ENCODE peak calls at places on chromosomes 16 and 17, in eight cellular contexts. Q is nephron progenitor cell, U is HFF-Myc, E is endothelial cell, K is ovary, T is MM.1S, L is heart right ventricle, N is mesothelial cell of epicardium. Z is an unnamed sample.

GRCh38 chr16:19583665-19584300 is 28.3 kb downstream of the VPS35L start:
- DNase-seq in E (peak; percentile 20), T (peak; percentile 39), N (no peak), L (no peak), U (no peak), K (no peak), Q (peak; percentile 32), Z (no peak)

GRCh38 chr16:30660424-30661251 is 2.4 kb downstream of the FBRS start:
- DNase-seq in L (no peak), E (no peak), Q (no peak), K (no peak), T (peak; percentile 85), N (no peak), U (no peak), Z (no peak)

GRCh38 chr17:36999475-36999874 is 50.7 kb downstream of the AATF start:
- DNase-seq in K (no peak), Q (no peak), L (no peak), N (no peak), T (no peak), E (no peak), U (no peak), Z (no peak)

GRCh38 chr16:89194340-89195311 is 5.7 kb downstream of the SLC22A31 start:
- DNase-seq in K (peak; percentile 39), T (no peak), U (no peak), Q (no peak), N (peak; percentile 35), L (no peak), E (no peak), Z (no peak)

GRCh38 chr16:22296225-22297113 is 740 bp upstream of the POLR3E start:
- DNase-seq in U (no peak), N (no peak), T (peak; percentile 24), Q (peak; percentile 22), K (no peak), E (no peak), L (no peak), Z (no peak)

GRCh38 chr17:17682293-17682736 is 1.1 kb downstream of the RAI1 start:
- DNase-seq in L (peak; percentile 59), Q (peak; percentile 41), U (no peak), K (no peak), T (peak; percentile 66), E (peak; percentile 29), N (no peak), Z (no peak)

GRCh38 chr16:88508868-88509748 is 56.0 kb downstream of the ZFPM1 start:
- DNase-seq in U (no peak), T (no peak), N (no peak), K (no peak), Q (no peak), E (no peak), L (no peak), Z (no peak)

GRCh38 chr16:48188449-48189102 is 32.8 kb upstream of the ABCC12 start:
- DNase-seq in Q (no peak), T (no peak), K (no peak), N (no peak), L (no peak), E (no peak), U (no peak), Z (no peak)

GRCh38 chr17:77323413-77324171 is 182.8 kb downstream of the SEC14L1 start:
- DNase-seq in T (no peak), N (peak; percentile 40), Q (peak; percentile 40), U (no peak), L (peak; percentile 61), K (peak; percentile 84), E (no peak), Z (no peak)

GRCh38 chr16:9091867-9092281 is 430 bp downstream of the HAPSTR1 start:
- DNase-seq in E (peak; percentile 28), T (peak; percentile 25), Q (no peak), L (no peak), U (no peak), K (no peak), N (peak; percentile 51), Z (no peak)

GRCh38 chr16:50711040-50711439 is 17.6 kb downstream of the NOD2 start:
- DNase-seq in Q (no peak), T (no peak), K (no peak), U (no peak), L (no peak), E (no peak), N (no peak), Z (no peak)

GRCh38 chr17:32227910-32228309 is 37.7 kb upstream of the RHBDL3 start:
- DNase-seq in T (no peak), Q (no peak), K (no peak), U (no peak), L (no peak), E (no peak), N (no peak), Z (no peak)

GRCh38 chr17:73546770-73547345 is 97.4 kb downstream of the SDK2 start:
- DNase-seq in N (no peak), T (peak; percentile 18), K (no peak), Q (peak; percentile 64), E (no peak), L (peak; percentile 26), U (peak; percentile 7), Z (no peak)

GRCh38 chr16:84730406-84731106 is 30.8 kb downstream of the USP10 start:
- DNase-seq in K (no peak), T (no peak), Q (no peak), L (no peak), E (peak; percentile 26), N (no peak), U (peak; percentile 62), Z (peak; percentile 67)

GRCh38 chr16:53805747-53806146 is 101.8 kb downstream of the FTO start:
- DNase-seq in N (no peak), E (no peak), L (no peak), U (no peak), K (no peak), T (no peak), Q (no peak), Z (no peak)

GRCh38 chr17:27105636-27106035 is 188.3 kb upstream of the WSB1 start:
- DNase-seq in E (no peak), L (no peak), T (no peak), Q (no peak), U (no peak), N (no peak), K (no peak), Z (no peak)

GRCh38 chr17:4304417-4305027 is 40.7 kb upstream of the ANKFY1 start:
- DNase-seq in U (no peak), E (peak; percentile 52), T (peak; percentile 51), K (no peak), N (no peak), L (no peak), Q (peak; percentile 58), Z (no peak)

GRCh38 chr16:60295451-60295850 is 1561.3 kb upstream of the GOT2 start:
- DNase-seq in N (no peak), T (no peak), Q (no peak), U (no peak), K (no peak), L (no peak), E (no peak), Z (no peak)

DNA sequence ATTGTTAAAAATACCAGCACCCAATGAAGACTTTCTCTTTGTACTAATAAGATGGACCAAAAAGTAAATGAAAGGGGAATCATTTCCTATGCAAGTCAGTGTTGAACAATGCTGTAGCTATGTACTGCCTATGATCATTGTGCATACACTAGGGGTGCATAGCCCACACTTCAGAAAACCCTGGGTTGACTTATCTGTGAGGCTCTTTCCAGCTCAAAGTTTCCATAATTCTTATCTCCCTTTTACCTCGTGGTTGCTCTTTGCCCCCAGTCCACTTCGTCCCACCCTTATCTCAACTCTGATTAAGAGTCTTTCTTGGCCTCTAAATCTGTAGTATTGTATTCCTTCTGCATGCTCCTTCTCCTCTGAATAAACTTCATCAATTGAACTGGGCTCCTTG is 336.8 kb downstream of the SHISA9 start:
- DNase-seq in E (no peak), L (no peak), U (no peak), T (no peak), Q (no peak), K (no peak), N (no peak), Z (no peak)
- TF ChIP-seq CTCF in E (no peak), L (no peak), U (no peak), T (no peak), Q (no peak), K (no peak), N (no peak), Z (no peak)

GRCh38 chr17:40819528-40820125 is 2.8 kb downstream of the KRT10 start:
- DNase-seq in L (no peak), N (no peak), K (no peak), U (no peak), Q (no peak), T (no peak), E (peak; percentile 18), Z (no peak)

GRCh38 chr17:40821536-40821935 is 878 bp downstream of the KRT10 start:
- DNase-seq in L (no peak), T (no peak), U (no peak), E (no peak), K (no peak), N (no peak), Q (no peak), Z (no peak)

GRCh38 chr17:40820228-40820838 is 2.1 kb downstream of the KRT10 start:
- DNase-seq in N (no peak), L (no peak), Q (no peak), K (no peak), E (no peak), T (no peak), U (no peak), Z (no peak)

GRCh38 chr17:40824015-40824832 is 1.8 kb upstream of the KRT10 start:
- DNase-seq in T (peak; percentile 26), L (no peak), N (no peak), U (no peak), E (no peak), Q (no peak), K (no peak), Z (no peak)

DNA sequence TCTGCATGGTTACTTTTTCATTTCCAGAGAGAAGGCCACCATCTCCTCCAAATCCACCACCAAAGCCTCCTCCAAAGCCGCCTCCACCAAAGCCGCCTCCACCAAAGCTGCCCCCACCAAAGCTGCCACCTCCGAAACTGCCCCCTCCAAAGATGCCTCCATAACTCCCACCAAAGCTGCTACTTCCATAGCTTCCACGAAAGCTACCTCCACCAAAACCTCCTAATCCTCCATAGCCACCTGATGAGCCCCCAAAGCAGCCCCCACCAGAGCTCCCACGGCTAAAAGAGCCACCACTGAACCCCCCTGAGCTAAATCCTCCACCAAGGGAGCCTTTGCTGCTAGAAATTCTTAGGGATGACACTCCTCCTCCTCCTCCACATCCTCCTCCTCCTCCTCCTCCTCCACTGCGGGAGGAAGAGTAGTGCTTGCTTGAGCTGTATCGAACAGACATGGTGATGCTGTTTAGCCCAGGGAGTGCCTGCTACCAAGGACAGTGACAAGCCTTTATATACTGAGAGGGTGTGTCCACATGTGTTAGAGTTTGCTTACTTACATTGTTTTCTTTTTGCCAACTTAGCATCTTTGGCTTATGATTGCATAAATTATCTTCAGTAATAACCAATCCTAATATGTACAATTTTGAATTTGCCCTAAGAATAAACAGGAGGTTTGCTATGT is at the start of gene KRT10:
- DNase-seq in K (no peak), E (no peak), Q (no peak), T (no peak), N (no peak), U (no peak), L (no peak), Z (no peak)
- TF ChIP-seq CTCF in K (no peak), E (no peak), Q (no peak), T (no peak), N (no peak), U (no peak), L (no peak), Z (no peak)

GRCh38 chr17:61579961-61580360 is 11.1 kb downstream of the NACA2 start:
- DNase-seq in T (peak; percentile 36), N (no peak), L (no peak), E (no peak), K (no peak), U (no peak), Q (peak; percentile 7), Z (no peak)
- TF ChIP-seq CTCF in T (peak; percentile 43), N (no peak), L (no peak), E (no peak), K (no peak), U (peak; percentile 28), Q (no peak), Z (peak; percentile 16)

GRCh38 chr17:81939218-81939617 is 2.1 kb upstream of the PYCR1 start:
- DNase-seq in U (no peak), T (no peak), E (peak; percentile 7), L (no peak), K (no peak), Q (no peak), N (no peak), Z (no peak)
- TF ChIP-seq CTCF in U (no peak), T (no peak), E (no peak), L (no peak), K (no peak), Q (no peak), N (no peak), Z (no peak)

Z was measured in AG09319.